ENCODE peak calls at places on chromosomes 12 and 14, in four cellular contexts. B is CD4-positive, alpha-beta T cell; X is heart left ventricle; N is hepatocyte. Q is an unnamed sample.

GRCh38 chr12:68807576-68808387 is at the start of gene MDM2:
- DNase-seq in B (peak), X (peak), N (peak), Q (peak)

GRCh38 chr14:95257521-95257920 is 62.2 kb downstream of the CLMN start:
- DNase-seq in B (no peak), X (no peak), N (no peak), Q (no peak)

GRCh38 chr14:83006071-83006670 is 1472.5 kb upstream of the SEL1L start:
- DNase-seq in B (no peak), X (no peak), N (peak), Q (no peak)

GRCh38 chr14:105864116-105864515 is 337.7 kb downstream of the TMEM121 start:
- DNase-seq in B (no peak), X (peak), N (no peak), Q (no peak)

GRCh38 chr14:64089920-64090319 is 204.3 kb downstream of the ESR2 start:
- DNase-seq in B (no peak), X (no peak), N (no peak), Q (no peak)

GRCh38 chr14:92987148-92987570 is 64.2 kb downstream of the CHGA start:
- DNase-seq in B (no peak), X (peak), N (no peak), Q (no peak)

GRCh38 chr14:105498430-105499255 is 7.6 kb downstream of the TEDC1 start:
- DNase-seq in B (no peak), X (no peak), N (no peak), Q (no peak)

GRCh38 chr12:120692524-120693033 is 5.6 kb downstream of the MLEC start:
- DNase-seq in B (no peak), X (no peak), N (peak), Q (no peak)

GRCh38 chr12:129109174-129110001 is 256.1 kb downstream of the GLT1D1 start:
- DNase-seq in B (no peak), X (no peak), N (no peak), Q (no peak)

GRCh38 chr14:93200553-93200952 is 6.3 kb downstream of the GON7 start:
- DNase-seq in B (no peak), X (no peak), N (no peak), Q (no peak)

GRCh38 chr14:68651652-68652432 is 141.0 kb downstream of the ZFP36L1 start:
- DNase-seq in B (no peak), X (no peak), N (no peak), Q (no peak)

GRCh38 chr14:94545131-94545841 is 16.0 kb upstream of the SERPINA4 start:
- DNase-seq in B (no peak), X (no peak), N (no peak), Q (no peak)

GRCh38 chr12:76859621-76860020 is 19.2 kb downstream of the CSRP2 start:
- DNase-seq in B (no peak), X (no peak), N (no peak), Q (no peak)

GRCh38 chr14:24190416-24190815 is 1.8 kb upstream of the IPO4 start:
- DNase-seq in B (no peak), X (no peak), N (no peak), Q (no peak)

GRCh38 chr12:43968736-43969135 is 132.9 kb downstream of the TMEM117 start:
- DNase-seq in B (no peak), X (no peak), N (no peak), Q (no peak)

GRCh38 chr14:104550849-104551728 is 28.5 kb upstream of the C14orf180 start:
- DNase-seq in B (no peak), X (peak), N (no peak), Q (no peak)

GRCh38 chr12:128823216-128823915 is 392 bp downstream of the SLC15A4 start:
- DNase-seq in B (peak), X (no peak), N (peak), Q (peak)

GRCh38 chr14:97276573-97276972 is 479.4 kb downstream of the VRK1 start:
- DNase-seq in B (no peak), X (no peak), N (no peak), Q (no peak)

GRCh38 chr12:102372112-102372511 is 108.3 kb downstream of the IGF1 start:
- DNase-seq in B (no peak), X (no peak), N (no peak), Q (no peak)

GRCh38 chr14:104460920-104461651 is 118.5 kb upstream of the C14orf180 start:
- DNase-seq in B (no peak), X (no peak), N (peak), Q (no peak)

GRCh38 chr12:9049520-9050133 is 60.3 kb downstream of the KLRG1 start:
- DNase-seq in B (no peak), X (no peak), N (peak), Q (no peak)

GRCh38 chr12:119602695-119603094 is 9.1 kb downstream of the TMEM233 start:
- DNase-seq in B (no peak), X (no peak), N (no peak), Q (no peak)

GRCh38 chr12:120759591-120760348 is 34.1 kb downstream of the ACADS start:
- DNase-seq in B (no peak), X (no peak), N (no peak), Q (no peak)

GRCh38 chr12:6773662-6774351 is 1.5 kb downstream of the LAG3 start:
- DNase-seq in B (no peak), X (no peak), N (no peak), Q (no peak)

GRCh38 chr12:117538926-117539325 is 177.5 kb upstream of the NOS1 start:
- DNase-seq in B (no peak), X (no peak), N (no peak), Q (no peak)

GRCh38 chr12:104722541-104723534 is 235.3 kb downstream of the SLC41A2 start:
- DNase-seq in B (no peak), X (no peak), N (no peak), Q (no peak)

GRCh38 chr14:89386214-89386886 is 30.7 kb downstream of the FOXN3 start:
- DNase-seq in B (no peak), X (no peak), N (no peak), Q (no peak)
- TF ChIP-seq CTCF in B (no peak), X (no peak), N (no peak), Q (no peak)

GRCh38 chr12:52221912-52222457 is 11.1 kb upstream of the KRT7 start:
- DNase-seq in B (peak), X (peak), N (peak), Q (peak)
- TF ChIP-seq CTCF in B (no peak), X (peak), N (peak), Q (peak)

GRCh38 chr12:113221181-113221996 is at the start of gene TPCN1:
- DNase-seq in B (peak), X (peak), N (peak), Q (peak)
- TF ChIP-seq CTCF in B (no peak), X (no peak), N (no peak), Q (peak)

DNA sequence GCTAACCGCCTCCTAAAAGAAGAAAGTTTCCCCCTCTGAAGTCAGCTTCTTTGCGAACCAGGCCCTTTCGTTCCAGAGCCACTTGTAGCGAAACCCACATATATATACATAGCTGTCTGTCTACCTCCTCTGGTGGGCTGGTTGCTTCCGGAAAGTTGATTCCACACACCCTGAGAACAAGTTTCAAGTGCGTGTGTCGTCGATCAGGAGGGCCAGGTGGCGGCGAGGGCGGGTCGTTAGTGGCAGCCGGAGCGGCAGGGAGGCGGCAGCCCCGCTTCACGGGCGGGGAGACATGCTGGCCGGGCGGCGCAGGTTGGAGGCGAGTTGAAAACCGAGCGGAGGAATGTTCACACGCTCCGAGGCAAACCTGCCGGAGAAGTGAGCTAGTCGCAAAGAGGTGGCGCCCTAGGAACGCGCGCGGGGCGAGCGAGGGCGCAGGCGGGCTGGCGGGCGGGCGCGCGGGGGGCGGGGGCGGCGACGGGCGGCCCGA is 2.6 kb downstream of the PTHLH start:
- DNase-seq in B (no peak), X (peak), N (peak), Q (peak)
- TF ChIP-seq CTCF in B (no peak), X (no peak), N (peak), Q (no peak)

GRCh38 chr14:52018252-52018651 is 28.9 kb downstream of the RTRAF start:
- DNase-seq in B (no peak), X (no peak), N (peak), Q (no peak)

GRCh38 chr14:52013984-52014600 is 24.7 kb downstream of the RTRAF start:
- DNase-seq in B (no peak), X (no peak), N (no peak), Q (peak)

GRCh38 chr14:52014601-52015267 is 25.4 kb downstream of the RTRAF start:
- DNase-seq in B (no peak), X (peak), N (no peak), Q (no peak)

GRCh38 chr14:52012635-52013034 is 23.3 kb downstream of the RTRAF start:
- DNase-seq in B (no peak), X (peak), N (no peak), Q (no peak)

GRCh38 chr14:52015411-52016030 is 26.2 kb downstream of the RTRAF start:
- DNase-seq in B (no peak), X (no peak), N (peak), Q (no peak)
- TF ChIP-seq CTCF in B (no peak), X (peak), N (peak), Q (peak)

DNA sequence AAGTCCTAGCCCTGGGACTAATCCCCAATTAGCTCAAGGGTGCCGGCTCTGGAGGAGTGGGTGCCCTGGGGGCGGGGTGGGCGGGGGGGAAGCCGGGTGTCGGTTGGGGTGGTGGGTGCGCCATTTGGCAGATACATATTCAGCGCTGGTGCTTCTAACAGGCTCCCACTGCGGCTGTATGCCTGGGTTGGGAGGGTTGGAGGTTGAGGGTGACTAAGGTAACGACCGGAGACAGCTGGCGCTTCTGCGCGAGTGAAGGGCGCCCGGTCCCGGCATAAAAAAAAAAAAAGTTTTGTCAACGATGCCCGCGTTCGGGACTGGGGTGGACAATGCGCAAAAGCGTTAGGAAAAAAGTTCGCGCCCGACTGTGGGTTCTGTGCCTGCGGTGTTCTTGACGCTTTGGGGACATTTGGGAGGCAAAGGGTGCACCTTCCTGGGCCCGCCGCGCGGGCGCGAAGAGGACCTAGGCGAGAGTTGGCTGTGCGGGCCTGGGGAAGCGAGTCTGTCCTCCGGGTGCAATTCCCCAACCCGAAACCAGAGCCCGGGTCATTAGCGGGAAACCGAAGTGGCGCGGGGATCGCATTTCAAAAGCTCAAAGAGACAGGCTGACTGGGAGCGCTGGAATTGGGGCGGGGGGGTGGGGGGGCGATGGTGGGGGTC is 19.2 kb downstream of the TBX3 start:
- DNase-seq in B (no peak), X (no peak), N (peak), Q (no peak)
- TF ChIP-seq CTCF in B (no peak), X (no peak), N (no peak), Q (peak)